ENCODE peak calls at places on chromosomes 11 and 22, in nine cellular contexts. E is ovary, S is esophagus squamous epithelium, Y is left ventricle myocardium inferior, V is IMR-90, B is neural progenitor cell, F is brain microvascular endothelial cell, L is GM12865, A is prostate gland. R is an unnamed sample.
A peak's percentile ranks its signal among the peaks of the same experiment; 100 is the strongest.

GRCh38 chr11:59463176-59463575 is 6.4 kb downstream of the OR4D6 start:
- DNase-seq in E (peak; percentile 58), S (no peak), Y (no peak), V (no peak), B (no peak), F (no peak), L (no peak), A (no peak), R (peak; percentile 20)

GRCh38 chr11:103681855-103682254 is 354.6 kb upstream of the DDI1 start:
- DNase-seq in E (peak; percentile 18), S (no peak), Y (no peak), V (no peak), B (no peak), F (no peak), L (no peak), A (no peak), R (no peak)

GRCh38 chr11:110289472-110289871 is 6.9 kb downstream of the RDX start:
- DNase-seq in E (no peak), S (no peak), Y (no peak), V (no peak), B (no peak), F (peak; percentile 80), L (no peak), A (no peak), R (no peak)

GRCh38 chr11:62088331-62088933 is 35.4 kb upstream of the INCENP start:
- DNase-seq in E (no peak), S (no peak), Y (no peak), V (no peak), B (peak; percentile 25), F (no peak), L (no peak), A (no peak), R (no peak)

GRCh38 chr11:120801801-120802689 is 221.9 kb upstream of the TBCEL start:
- DNase-seq in E (peak; percentile 80), S (no peak), Y (peak; percentile 44), V (peak; percentile 50), B (peak; percentile 82), F (peak; percentile 48), L (peak; percentile 74), A (peak; percentile 63), R (peak; percentile 68)

GRCh38 chr11:76244311-76245061 is 38.2 kb upstream of the WNT11 start:
- DNase-seq in E (no peak), S (no peak), Y (no peak), V (no peak), B (no peak), F (no peak), L (no peak), A (no peak), R (no peak)

GRCh38 chr11:111364503-111364902 is 14.6 kb downstream of the POU2AF1 start:
- DNase-seq in E (no peak), S (no peak), Y (no peak), V (no peak), B (no peak), F (no peak), L (no peak), A (no peak), R (no peak)

GRCh38 chr22:25482868-25483639 is 81.4 kb upstream of the GRK3 start:
- DNase-seq in E (no peak), S (no peak), Y (no peak), V (no peak), B (no peak), F (no peak), L (no peak), A (peak; percentile 63), R (no peak)

GRCh38 chr22:19679476-19680099 is 34.7 kb upstream of the SEPTIN5 start:
- DNase-seq in E (peak; percentile 46), S (no peak), Y (peak; percentile 46), V (no peak), B (peak; percentile 53), F (no peak), L (peak; percentile 15), A (no peak), R (peak; percentile 12)

GRCh38 chr11:78209478-78209877 is 20.8 kb downstream of the USP35 start:
- DNase-seq in E (no peak), S (no peak), Y (peak; percentile 12), V (no peak), B (no peak), F (no peak), L (no peak), A (no peak), R (no peak)

GRCh38 chr11:96014234-96014633 is 90.3 kb upstream of the MTMR2 start:
- DNase-seq in E (no peak), S (no peak), Y (no peak), V (peak; percentile 61), B (no peak), F (peak; percentile 81), L (peak; percentile 48), A (no peak), R (peak; percentile 21)

GRCh38 chr11:115893701-115894100 is 389.5 kb upstream of the CADM1 start:
- DNase-seq in E (no peak), S (no peak), Y (no peak), V (peak; percentile 10), B (no peak), F (no peak), L (no peak), A (no peak), R (no peak)

GRCh38 chr11:86477495-86478155 is 102.9 kb downstream of the CCDC81 start:
- DNase-seq in E (peak; percentile 55), S (no peak), Y (no peak), V (peak; percentile 45), B (no peak), F (peak; percentile 88), L (no peak), A (no peak), R (peak; percentile 75)

GRCh38 chr11:113339909-113340569 is 25.7 kb downstream of the TTC12 start:
- DNase-seq in E (no peak), S (no peak), Y (no peak), V (peak; percentile 41), B (no peak), F (no peak), L (no peak), A (no peak), R (no peak)

DNA sequence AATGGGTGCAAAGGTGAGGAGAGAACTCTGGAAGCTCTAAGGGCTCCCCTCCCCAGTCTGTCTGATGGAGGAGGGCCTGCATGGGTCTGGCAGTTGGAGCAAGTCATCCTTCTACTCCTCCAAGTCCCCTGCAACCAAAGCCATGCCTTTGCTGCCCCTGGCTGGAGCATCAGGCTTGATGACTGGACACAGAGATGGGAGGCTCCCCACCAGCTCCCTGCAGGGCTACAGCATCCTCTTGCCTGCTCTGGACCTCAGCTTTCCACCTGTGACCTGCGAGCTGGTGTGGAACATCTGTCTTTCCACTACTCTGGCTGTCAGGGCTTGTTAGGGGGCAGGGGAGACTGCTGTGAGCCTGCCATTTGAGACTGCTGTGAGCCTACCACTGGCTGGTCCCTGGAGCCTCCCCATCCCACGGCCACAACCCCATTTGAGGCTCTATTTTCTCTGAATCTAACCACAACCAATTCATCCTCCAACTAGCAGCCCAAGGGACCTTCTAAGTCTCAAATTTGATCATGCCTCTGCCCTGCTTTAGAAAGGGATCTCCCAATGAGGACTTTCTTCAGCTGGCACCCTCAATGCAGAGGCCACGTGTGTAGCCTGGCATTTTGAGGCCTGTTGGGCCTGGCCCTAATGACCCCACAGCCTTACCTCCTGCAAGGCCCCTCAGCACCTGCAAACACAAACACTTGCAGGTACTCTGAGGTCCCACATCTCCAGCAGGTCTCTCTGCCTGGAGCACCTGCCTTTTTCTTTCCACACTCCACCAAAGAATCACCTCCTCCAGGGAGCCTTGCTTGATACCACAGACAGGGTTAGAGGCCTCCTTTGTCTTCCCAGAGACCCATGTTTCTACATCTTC is 9.9 kb downstream of the P2RY6 start:
- DNase-seq in E (no peak), S (no peak), Y (no peak), V (no peak), B (no peak), F (no peak), L (no peak), A (no peak), R (no peak)
- TF ChIP-seq CTCF in E (no peak), S (no peak), Y (no peak), V (no peak), B (no peak), F (no peak), L (no peak), A (no peak), R (no peak)

GRCh38 chr11:133950874-133951483 is 5.8 kb downstream of the IGSF9B start:
- DNase-seq in E (no peak), S (no peak), Y (peak; percentile 70), V (no peak), B (peak; percentile 39), F (no peak), L (no peak), A (no peak), R (no peak)
- H3K4me3 ChIP-seq in E (peak overlapping the region; percentile 24), S (peak overlapping the region; percentile 58), Y (peak overlapping the region; percentile 73), V (no peak overlapping the region), B (peak overlapping the region; percentile 31), F (no peak overlapping the region), L (no peak overlapping the region), A (peak overlapping the region; percentile 7), R (no peak overlapping the region)

GRCh38 chr22:28772633-28773460 is at the start of gene CCDC117:
- DNase-seq in E (peak; percentile 94), S (peak; percentile 88), Y (peak; percentile 97), V (peak; percentile 95), B (peak; percentile 96), F (peak; percentile 94), L (peak; percentile 97), A (peak; percentile 96), R (peak; percentile 96)
- TF ChIP-seq CTCF in E (no peak), S (peak; percentile 25), Y (peak; percentile 38), V (peak; percentile 45), B (peak; percentile 26), F (peak; percentile 20), L (peak; percentile 17), A (peak; percentile 32), R (peak; percentile 20)

DNA sequence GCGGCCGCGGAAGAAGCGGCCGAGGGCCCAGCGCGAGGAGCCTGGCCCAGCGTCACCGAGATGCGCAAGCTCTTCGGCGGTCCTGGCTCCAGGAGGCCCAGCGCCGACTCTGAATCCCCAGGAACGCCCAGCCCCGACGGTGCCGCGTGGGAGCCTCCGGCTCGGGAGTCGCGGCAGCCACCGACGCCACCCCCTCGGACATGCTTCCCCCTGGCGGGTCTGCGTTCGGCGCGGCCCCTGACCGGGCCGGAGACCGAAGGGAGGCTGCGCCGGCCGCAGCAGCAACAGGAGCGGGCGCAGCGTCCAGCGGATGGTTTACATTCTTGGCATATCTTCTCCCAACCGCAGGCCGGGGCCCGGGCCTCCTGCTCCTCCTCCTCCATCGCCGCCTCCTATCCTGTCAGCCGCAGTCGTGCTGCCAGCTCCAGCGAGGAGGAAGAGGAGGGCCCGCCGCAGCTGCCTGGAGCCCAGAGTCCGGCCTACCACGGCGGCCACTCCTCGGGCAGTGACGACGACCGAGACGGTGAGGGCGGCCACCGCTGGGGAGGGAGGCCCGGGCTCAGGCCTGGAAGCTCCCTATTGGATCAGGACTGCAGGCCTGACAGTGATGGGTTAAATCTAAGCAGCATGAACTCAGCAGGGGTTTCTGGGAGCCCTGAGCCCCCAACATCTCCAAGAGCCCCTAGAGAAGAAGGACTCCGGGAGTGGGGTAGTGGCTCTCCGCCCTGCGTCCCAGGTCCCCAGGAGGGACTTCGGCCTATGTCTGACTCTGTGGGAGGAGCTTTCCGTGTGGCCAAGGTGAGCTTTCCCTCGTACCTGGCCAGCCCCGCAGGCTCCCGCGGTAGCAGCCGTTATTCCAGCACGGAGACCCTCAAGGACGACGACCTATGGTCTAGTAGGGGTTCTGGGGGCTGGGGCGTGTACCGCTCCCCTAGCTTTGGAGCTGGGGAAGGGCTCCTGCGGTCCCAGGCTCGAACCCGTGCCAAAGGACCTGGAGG is 1.2 kb downstream of the ARHGEF17 start:
- DNase-seq in E (peak; percentile 86), S (no peak), Y (peak; percentile 92), V (peak; percentile 96), B (peak; percentile 95), F (peak; percentile 94), L (peak; percentile 42), A (peak; percentile 86), R (peak; percentile 95)
- H3K4me3 ChIP-seq in E (peak overlapping the region; percentile 86), S (peak overlapping the region; percentile 89), Y (peak overlapping the region; percentile 88), V (peak overlapping the region; percentile 63), B (peak overlapping the region; percentile 91), F (peak overlapping the region; percentile 70), L (peak overlapping the region; percentile 72), A (peak overlapping the region; percentile 67), R (peak overlapping the region; percentile 81)